ENCODE peak calls at places on chromosomes 13 and 19, in nine cellular contexts. M is aorta; E is adrenal gland; L is CD4-positive, alpha-beta T cell; G is CD4-positive, alpha-beta memory T cell; B is AG04450; T is fibroblast of lung; X is A549; R is H1. D is an unnamed sample.

GRCh38 chr19:10566658-10567410 is 1.0 kb upstream of the KRI1 start:
- DNase-seq in M (no peak), E (no peak), L (peak; percentile 37), G (peak; percentile 69), B (no peak), T (no peak), X (no peak), R (no peak), D (peak; percentile 41)

GRCh38 chr19:18173054-18173571 is 500 bp upstream of the IFI30 start:
- DNase-seq in M (peak; percentile 87), E (peak; percentile 75), L (no peak), G (no peak), B (no peak), T (no peak), X (no peak), R (no peak), D (no peak)

GRCh38 chr13:49791753-49792549 is 531 bp downstream of the KPNA3 start:
- DNase-seq in M (peak; percentile 87), E (peak; percentile 74), L (peak; percentile 21), G (peak; percentile 49), B (no peak), T (peak; percentile 35), X (no peak), R (peak; percentile 64), D (peak; percentile 40)

GRCh38 chr13:45434556-45435371 is 16.6 kb upstream of the SLC25A30 start:
- DNase-seq in M (no peak), E (peak; percentile 35), L (no peak), G (no peak), B (no peak), T (no peak), X (no peak), R (no peak), D (no peak)

GRCh38 chr19:48154003-48154402 is 16.1 kb downstream of the LIG1 start:
- DNase-seq in M (no peak), E (no peak), L (no peak), G (no peak), B (no peak), T (no peak), X (no peak), R (no peak), D (no peak)

GRCh38 chr19:50909240-50910070 is 1.7 kb downstream of the KLK4 start:
- DNase-seq in M (no peak), E (no peak), L (no peak), G (no peak), B (no peak), T (no peak), X (peak; percentile 86), R (peak; percentile 100), D (no peak)

GRCh38 chr13:113592571-113592970 is 8.0 kb downstream of the TFDP1 start:
- DNase-seq in M (no peak), E (peak; percentile 45), L (no peak), G (no peak), B (no peak), T (no peak), X (no peak), R (no peak), D (peak; percentile 3)

GRCh38 chr19:48319647-48320537 is 5.5 kb upstream of the EMP3 start:
- DNase-seq in M (peak; percentile 95), E (peak; percentile 93), L (peak; percentile 73), G (peak; percentile 65), B (no peak), T (peak; percentile 80), X (peak; percentile 89), R (peak; percentile 97), D (peak; percentile 80)

GRCh38 chr13:91045351-91046034 is 302.0 kb upstream of the MIR17HG start:
- DNase-seq in M (no peak), E (no peak), L (no peak), G (no peak), B (no peak), T (peak; percentile 29), X (peak; percentile 1), R (no peak), D (no peak)

GRCh38 chr13:48492123-48493075 is 40.5 kb downstream of the RCBTB2 start:
- DNase-seq in M (peak; percentile 82), E (peak; percentile 89), L (peak; percentile 58), G (peak; percentile 81), B (no peak), T (peak; percentile 52), X (no peak), R (no peak), D (peak; percentile 69)

GRCh38 chr13:98981596-98982195 is 3.8 kb upstream of the DOCK9 start:
- DNase-seq in M (no peak), E (no peak), L (no peak), G (no peak), B (no peak), T (no peak), X (no peak), R (no peak), D (no peak)

GRCh38 chr19:2184422-2185012 is 20.8 kb downstream of the DOT1L start:
- DNase-seq in M (no peak), E (no peak), L (no peak), G (no peak), B (no peak), T (no peak), X (no peak), R (no peak), D (no peak)

GRCh38 chr19:54795763-54796162 is 7.6 kb upstream of the KIR2DL4 start:
- DNase-seq in M (no peak), E (no peak), L (no peak), G (no peak), B (no peak), T (no peak), X (no peak), R (no peak), D (no peak)

GRCh38 chr13:43804461-43805070 is 17.8 kb upstream of the ENOX1 start:
- DNase-seq in M (no peak), E (no peak), L (no peak), G (peak; percentile 33), B (peak; percentile 44), T (peak; percentile 86), X (peak; percentile 9), R (no peak), D (no peak)

GRCh38 chr13:20664304-20664703 is 39.2 kb upstream of the IL17D start:
- DNase-seq in M (no peak), E (no peak), L (no peak), G (no peak), B (no peak), T (no peak), X (no peak), R (no peak), D (no peak)

GRCh38 chr19:38683393-38684077 is 36.1 kb downstream of the ACTN4 start:
- DNase-seq in M (peak; percentile 91), E (peak; percentile 97), L (peak; percentile 33), G (no peak), B (no peak), T (peak; percentile 77), X (peak; percentile 100), R (peak; percentile 83), D (peak; percentile 78)

GRCh38 chr19:32131037-32131436 is 214.4 kb upstream of the ZNF507 start:
- DNase-seq in M (no peak), E (no peak), L (no peak), G (no peak), B (no peak), T (no peak), X (no peak), R (no peak), D (peak; percentile 13)

GRCh38 chr13:64278493-64278892 is 2862.8 kb upstream of the PCDH20 start:
- DNase-seq in M (no peak), E (no peak), L (no peak), G (no peak), B (peak; percentile 3), T (peak; percentile 34), X (no peak), R (no peak), D (no peak)

GRCh38 chr19:28039677-28040381 is 1173.1 kb downstream of the UQCRFS1 start:
- DNase-seq in M (no peak), E (peak; percentile 83), L (no peak), G (no peak), B (no peak), T (no peak), X (no peak), R (no peak), D (no peak)
- H3K9me3 ChIP-seq in M (no peaks in the 10 kb centered on the region), E (no peaks in the 10 kb centered on the region), L (no peaks in the 10 kb centered on the region), G (no peaks in the 10 kb centered on the region), B (peaks cover 42% of the 10 kb centered on the region), T (no peaks in the 10 kb centered on the region), X (peaks cover 8% of the 10 kb centered on the region), R (no peaks in the 10 kb centered on the region), D (no peaks in the 10 kb centered on the region)

GRCh38 chr19:11784356-11784755 is 14.0 kb upstream of the ZNF491 start:
- DNase-seq in M (no peak), E (no peak), L (no peak), G (no peak), B (no peak), T (no peak), X (no peak), R (no peak), D (no peak)

GRCh38 chr19:11781295-11782057 is 14.7 kb downstream of the ZNF441 start:
- DNase-seq in M (no peak), E (no peak), L (no peak), G (no peak), B (no peak), T (peak; percentile 23), X (no peak), R (no peak), D (no peak)

GRCh38 chr19:11783767-11784166 is 14.6 kb upstream of the ZNF491 start:
- DNase-seq in M (no peak), E (no peak), L (no peak), G (no peak), B (no peak), T (no peak), X (no peak), R (no peak), D (no peak)

DNA sequence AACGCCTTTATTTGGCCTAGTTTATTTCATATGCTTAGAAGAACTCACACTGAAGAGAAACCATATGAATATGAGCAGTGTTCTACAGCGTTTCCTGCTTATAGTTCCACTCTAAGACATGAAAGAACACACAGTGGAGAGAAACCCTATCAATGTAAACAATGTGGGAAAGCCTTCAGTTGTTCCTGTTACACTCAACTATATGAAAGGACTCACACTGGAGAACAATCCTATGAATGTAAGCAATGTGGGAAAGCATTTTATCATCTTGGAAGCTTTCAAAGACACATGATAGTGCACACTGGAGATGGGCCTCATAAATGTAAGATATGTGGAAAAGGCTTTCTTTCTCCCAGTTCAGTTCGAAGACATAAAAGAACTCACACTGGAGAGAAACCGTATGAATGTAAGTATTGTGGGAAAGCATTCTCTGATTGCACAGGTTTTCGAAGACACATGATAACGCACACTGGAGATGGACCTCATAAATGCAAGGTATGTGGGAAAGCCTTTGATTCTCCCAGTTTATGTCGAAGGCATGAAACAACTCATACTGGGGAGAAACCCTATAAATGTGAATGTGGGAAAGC is 13.7 kb downstream of the ZNF441 start:
- DNase-seq in M (no peak), E (no peak), L (no peak), G (no peak), B (no peak), T (no peak), X (no peak), R (no peak), D (no peak)
- H3K9me3 ChIP-seq in M (peaks cover 26% of the 10 kb centered on the region), E (peaks cover 32% of the 10 kb centered on the region), L (peaks cover 98% of the 10 kb centered on the region), G (peaks cover 19% of the 10 kb centered on the region), B (peaks cover 40% of the 10 kb centered on the region), T (peaks cover 22% of the 10 kb centered on the region), X (peaks cover 10% of the 10 kb centered on the region), R (peaks cover 58% of the 10 kb centered on the region), D (peaks cover 42% of the 10 kb centered on the region)

GRCh38 chr13:73973156-73973555 is 161.0 kb downstream of the KLF12 start:
- DNase-seq in M (no peak), E (no peak), L (no peak), G (no peak), B (no peak), T (no peak), X (no peak), R (no peak), D (no peak)
- H3K9me3 ChIP-seq in M (no peaks in the 10 kb centered on the region), E (no peaks in the 10 kb centered on the region), L (no peaks in the 10 kb centered on the region), G (no peaks in the 10 kb centered on the region), B (no peaks in the 10 kb centered on the region), T (no peaks in the 10 kb centered on the region), X (no peaks in the 10 kb centered on the region), R (no peaks in the 10 kb centered on the region), D (no peaks in the 10 kb centered on the region)

GRCh38 chr19:36796714-36796999 is 24.1 kb upstream of the ZNF850 start:
- DNase-seq in M (no peak), E (no peak), L (no peak), G (no peak), B (no peak), T (no peak), X (no peak), R (no peak), D (no peak)
- H3K9me3 ChIP-seq in M (peaks cover 5% of the 10 kb centered on the region), E (no peaks in the 10 kb centered on the region), L (peaks cover 38% of the 10 kb centered on the region), G (peaks cover 5% of the 10 kb centered on the region), B (peaks cover 68% of the 10 kb centered on the region), T (no peaks in the 10 kb centered on the region), X (peaks cover 91% of the 10 kb centered on the region), R (peaks cover 20% of the 10 kb centered on the region), D (no peaks in the 10 kb centered on the region)

D was measured in ovary.